ENCODE peak calls at places on chromosomes 12 and 14, in nine cellular contexts. H is CD8-positive, alpha-beta memory T cell; M is lung; D is ovary; Z is GM23248; O is naive thymus-derived CD4-positive, alpha-beta T cell; V is mucosa of descending colon; I is CD8-positive, alpha-beta T cell; C is tibial artery. A is an unnamed sample.

GRCh38 chr12:115771065-115771464 is 506.4 kb downstream of the MED13L start:
- DNase-seq in H (no peak), V (no peak), O (no peak), D (no peak), I (no peak), Z (peak; percentile 19), M (no peak), C (no peak), A (no peak)

GRCh38 chr14:33986804-33987203 is 35.9 kb upstream of the EGLN3 start:
- DNase-seq in Z (peak; percentile 86), O (no peak), H (no peak), V (no peak), D (no peak), I (no peak), M (no peak), C (no peak), A (no peak)

GRCh38 chr12:116282371-116283286 is 5.1 kb upstream of the MED13L start:
- DNase-seq in M (no peak), C (no peak), D (no peak), O (no peak), Z (no peak), H (no peak), V (no peak), I (no peak), A (no peak)

GRCh38 chr12:100058482-100059029 is 73.8 kb upstream of the ANKS1B start:
- DNase-seq in I (no peak), D (no peak), Z (peak; percentile 85), V (no peak), O (no peak), M (no peak), H (no peak), C (no peak), A (no peak)

GRCh38 chr14:59483360-59483759 is 848 bp downstream of the L3HYPDH start:
- DNase-seq in D (no peak), I (no peak), C (peak; percentile 72), Z (peak; percentile 77), V (no peak), O (no peak), M (no peak), H (no peak), A (no peak)

GRCh38 chr12:2411586-2412304 is 359.0 kb downstream of the CACNA1C start:
- DNase-seq in C (peak; percentile 39), V (no peak), I (no peak), Z (no peak), M (no peak), O (no peak), D (no peak), H (no peak), A (no peak)

GRCh38 chr14:55000381-55000780 is 26.5 kb downstream of the WDHD1 start:
- DNase-seq in I (no peak), H (no peak), O (no peak), Z (no peak), M (no peak), D (no peak), V (no peak), C (no peak), A (no peak)

GRCh38 chr14:77598366-77599050 is 17.9 kb downstream of the SPTLC2 start:
- DNase-seq in H (peak; percentile 10), O (peak; percentile 33), I (no peak), V (no peak), D (no peak), Z (no peak), M (no peak), C (no peak), A (peak; percentile 37)

GRCh38 chr14:90126260-90126659 is 64.5 kb downstream of the KCNK13 start:
- DNase-seq in M (no peak), O (no peak), C (no peak), I (no peak), D (no peak), Z (no peak), H (no peak), V (no peak), A (no peak)

GRCh38 chr12:5083955-5084849 is 40.5 kb downstream of the KCNA5 start:
- DNase-seq in H (no peak), D (no peak), I (no peak), C (no peak), O (no peak), V (no peak), Z (peak; percentile 67), M (no peak), A (no peak)

GRCh38 chr12:66624806-66625205 is 54.1 kb downstream of the GRIP1 start:
- DNase-seq in C (no peak), M (no peak), V (no peak), H (no peak), Z (no peak), D (no peak), O (no peak), I (no peak), A (no peak)

GRCh38 chr12:111248981-111249380 is 119.9 kb downstream of the PHETA1 start:
- DNase-seq in O (no peak), D (no peak), V (no peak), I (no peak), H (no peak), C (no peak), M (no peak), Z (peak; percentile 43), A (no peak)

GRCh38 chr12:80213246-80213645 is 113.9 kb downstream of the OTOGL start:
- DNase-seq in Z (no peak), D (no peak), I (no peak), C (no peak), H (no peak), O (no peak), V (no peak), M (no peak), A (no peak)
- H3K4me1 ChIP-seq in Z (peaks cover 3% of the 10 kb centered on the region), D (no peaks in the 10 kb centered on the region), I (no peaks in the 10 kb centered on the region), C (no peaks in the 10 kb centered on the region), H (no peaks in the 10 kb centered on the region), O (no peaks in the 10 kb centered on the region), V (no peaks in the 10 kb centered on the region), M (no peaks in the 10 kb centered on the region), A (peaks cover 3% of the 10 kb centered on the region)

GRCh38 chr14:37118673-37119366 is 53.6 kb downstream of the SLC25A21 start:
- DNase-seq in H (no peak), O (no peak), D (no peak), I (no peak), V (no peak), Z (no peak), M (no peak), C (no peak), A (no peak)

GRCh38 chr14:37116933-37117844 is 55.2 kb downstream of the SLC25A21 start:
- DNase-seq in H (no peak), M (no peak), Z (peak; percentile 73), V (no peak), C (no peak), O (no peak), D (no peak), I (no peak), A (no peak)

GRCh38 chr14:37114559-37114958 is 57.8 kb downstream of the SLC25A21 start:
- DNase-seq in O (no peak), I (no peak), D (no peak), C (no peak), Z (no peak), M (no peak), H (no peak), V (no peak), A (no peak)

GRCh38 chr14:37114039-37114438 is 58.4 kb downstream of the SLC25A21 start:
- DNase-seq in M (no peak), I (no peak), H (no peak), C (no peak), O (no peak), D (no peak), Z (peak; percentile 33), V (no peak), A (no peak)
- H3K4me1 ChIP-seq in M (no peaks in the 10 kb centered on the region), I (no peaks in the 10 kb centered on the region), H (no peaks in the 10 kb centered on the region), C (no peaks in the 10 kb centered on the region), O (no peaks in the 10 kb centered on the region), D (peaks cover 1% of the 10 kb centered on the region), Z (peaks cover 20% of the 10 kb centered on the region), V (no peaks in the 10 kb centered on the region), A (no peaks in the 10 kb centered on the region)

DNA sequence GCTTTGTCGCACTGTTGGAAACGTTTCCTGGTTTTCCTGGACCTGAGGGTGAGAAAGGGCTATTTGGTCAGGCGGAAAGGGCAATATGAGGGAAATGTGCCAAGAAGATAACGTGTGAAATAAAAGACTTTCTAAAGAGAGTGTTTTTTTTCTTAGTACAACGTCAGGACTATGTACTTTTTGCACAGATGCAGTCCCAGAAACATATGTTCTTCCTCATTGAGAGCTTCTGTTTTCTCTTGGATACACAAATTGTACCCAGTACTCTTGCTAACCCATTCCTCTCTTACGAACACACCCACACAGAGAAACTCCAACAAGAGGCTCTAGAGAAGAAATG is 669 bp upstream of the PKP2 start:
- DNase-seq in C (no peak), H (no peak), Z (no peak), O (no peak), D (no peak), I (no peak), M (no peak), V (no peak), A (no peak)
- H3K4me1 ChIP-seq in C (no peaks in the 10 kb centered on the region), H (no peaks in the 10 kb centered on the region), Z (no peaks in the 10 kb centered on the region), O (no peaks in the 10 kb centered on the region), D (peaks cover 2% of the 10 kb centered on the region), I (peaks cover 4% of the 10 kb centered on the region), M (peaks cover under 1% of the 10 kb centered on the region), V (peaks cover 5% of the 10 kb centered on the region), A (no peaks in the 10 kb centered on the region)

GRCh38 chr14:61420326-61420725 is 98.9 kb downstream of the PRKCH start:
- DNase-seq in M (no peak), D (no peak), C (no peak), O (no peak), I (no peak), V (no peak), H (no peak), Z (peak; percentile 6), A (no peak)

GRCh38 chr14:61419201-61419600 is 97.8 kb downstream of the PRKCH start:
- DNase-seq in M (no peak), V (no peak), D (no peak), H (no peak), C (no peak), I (no peak), O (no peak), Z (no peak), A (no peak)

GRCh38 chr14:61418749-61419148 is 97.4 kb downstream of the PRKCH start:
- DNase-seq in I (no peak), H (no peak), M (no peak), O (no peak), Z (no peak), V (no peak), D (no peak), C (no peak), A (no peak)

GRCh38 chr14:61417890-61418455 is 96.6 kb downstream of the PRKCH start:
- DNase-seq in H (no peak), C (no peak), Z (no peak), V (no peak), I (no peak), O (no peak), M (no peak), D (no peak), A (no peak)

DNA sequence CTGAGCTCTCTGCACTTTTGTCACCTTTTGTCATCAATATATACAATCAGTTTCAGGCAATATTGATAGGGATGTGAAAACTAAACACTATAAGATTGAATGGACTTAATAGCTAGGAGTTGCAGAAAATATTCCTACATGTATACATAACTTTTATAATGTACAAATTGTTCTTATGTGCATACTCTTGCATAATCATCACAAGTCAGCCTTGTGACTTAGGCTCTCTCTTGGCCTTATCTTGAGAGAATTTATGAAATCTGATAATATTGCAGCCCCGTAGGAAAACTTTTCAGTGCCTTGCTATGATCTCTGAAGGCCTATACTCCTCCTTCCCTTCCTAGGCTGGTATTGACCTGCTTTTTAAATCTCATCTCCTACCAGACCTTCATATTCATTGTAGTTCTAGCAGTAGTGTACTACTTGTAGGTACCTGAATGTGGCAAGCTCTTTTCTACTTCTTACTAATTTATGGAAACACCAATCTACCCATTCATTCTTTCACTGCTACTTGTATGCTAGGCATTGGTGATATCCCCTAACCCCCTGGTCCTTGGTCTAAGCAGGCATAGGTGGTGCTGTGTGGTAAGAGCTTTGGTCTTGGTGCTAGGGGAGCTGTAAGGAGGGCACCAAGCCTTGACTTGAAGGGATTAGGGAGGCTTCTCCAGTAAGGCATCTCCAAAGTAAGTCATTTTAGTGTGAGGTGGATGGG is 100.0 kb downstream of the PRKCH start:
- DNase-seq in I (no peak), H (no peak), O (no peak), M (no peak), Z (no peak), V (no peak), C (no peak), D (no peak), A (no peak)
- H3K4me1 ChIP-seq in I (peaks cover 81% of the 10 kb centered on the region), H (peaks cover 84% of the 10 kb centered on the region), O (peaks cover 77% of the 10 kb centered on the region), M (peaks cover 6% of the 10 kb centered on the region), Z (no peaks in the 10 kb centered on the region), V (no peaks in the 10 kb centered on the region), C (no peaks in the 10 kb centered on the region), D (no peaks in the 10 kb centered on the region), A (no peaks in the 10 kb centered on the region)

A was measured in kidney.